ENCODE peak calls at places on chromosome 1, in four cellular contexts. H is H1, G is HepG2, U is GM12878. R is an unnamed sample.
A peak's percentile ranks its signal among the peaks of the same experiment; 100 is the strongest.

GRCh38 chr1:184296466-184297243 is 90.2 kb upstream of the C1orf21 start:
- DNase-seq in G (no peak), H (no peak), U (no peak), R (no peak)

GRCh38 chr1:101291562-101292035 is 54.8 kb downstream of the S1PR1 start:
- DNase-seq in U (no peak), H (no peak), G (peak; percentile 83), R (no peak)

GRCh38 chr1:109757936-109758786 is 5.6 kb downstream of the EPS8L3 start:
- DNase-seq in U (no peak), G (no peak), H (peak; percentile 26), R (no peak)

GRCh38 chr1:119159963-119160362 is 19.5 kb upstream of the WARS2 start:
- DNase-seq in H (no peak), G (no peak), U (no peak), R (no peak)

GRCh38 chr1:38129971-38130370 is 83.4 kb upstream of the POU3F1 start:
- DNase-seq in U (no peak), G (no peak), H (no peak), R (no peak)

GRCh38 chr1:16718908-16719533 is 21.3 kb upstream of the RNU1-4 start:
- DNase-seq in G (no peak), H (peak; percentile 58), U (no peak), R (no peak)

GRCh38 chr1:11550664-11551283 is 71.8 kb downstream of the DISP3 start:
- DNase-seq in H (peak; percentile 89), U (no peak), G (peak; percentile 68), R (peak; percentile 77)

GRCh38 chr1:173190101-173190895 is 16.8 kb downstream of the TNFSF4 start:
- DNase-seq in H (no peak), U (peak; percentile 63), G (peak; percentile 85), R (no peak)

GRCh38 chr1:43573066-43573799 is 42.5 kb downstream of the PTPRF start:
- DNase-seq in U (no peak), G (no peak), H (no peak), R (no peak)

GRCh38 chr1:68116643-68117235 is 66.3 kb upstream of the DIRAS3 start:
- DNase-seq in H (peak; percentile 67), U (no peak), G (peak; percentile 30), R (peak; percentile 46)
- TF ChIP-seq SUZ12 in H (no peak), U (no peak), G (no peak), R (no peak)

GRCh38 chr1:163875927-163876320 is 554.2 kb downstream of the NUF2 start:
- DNase-seq in G (no peak), H (no peak), U (no peak), R (no peak)

GRCh38 chr1:163876546-163876945 is 554.8 kb downstream of the NUF2 start:
- DNase-seq in H (no peak), G (no peak), U (no peak), R (no peak)

GRCh38 chr1:163874070-163874469 is 552.3 kb downstream of the NUF2 start:
- DNase-seq in H (no peak), U (no peak), G (no peak), R (no peak)

GRCh38 chr1:163877016-163877415 is 555.3 kb downstream of the NUF2 start:
- DNase-seq in H (no peak), G (no peak), U (no peak), R (no peak)

DNA sequence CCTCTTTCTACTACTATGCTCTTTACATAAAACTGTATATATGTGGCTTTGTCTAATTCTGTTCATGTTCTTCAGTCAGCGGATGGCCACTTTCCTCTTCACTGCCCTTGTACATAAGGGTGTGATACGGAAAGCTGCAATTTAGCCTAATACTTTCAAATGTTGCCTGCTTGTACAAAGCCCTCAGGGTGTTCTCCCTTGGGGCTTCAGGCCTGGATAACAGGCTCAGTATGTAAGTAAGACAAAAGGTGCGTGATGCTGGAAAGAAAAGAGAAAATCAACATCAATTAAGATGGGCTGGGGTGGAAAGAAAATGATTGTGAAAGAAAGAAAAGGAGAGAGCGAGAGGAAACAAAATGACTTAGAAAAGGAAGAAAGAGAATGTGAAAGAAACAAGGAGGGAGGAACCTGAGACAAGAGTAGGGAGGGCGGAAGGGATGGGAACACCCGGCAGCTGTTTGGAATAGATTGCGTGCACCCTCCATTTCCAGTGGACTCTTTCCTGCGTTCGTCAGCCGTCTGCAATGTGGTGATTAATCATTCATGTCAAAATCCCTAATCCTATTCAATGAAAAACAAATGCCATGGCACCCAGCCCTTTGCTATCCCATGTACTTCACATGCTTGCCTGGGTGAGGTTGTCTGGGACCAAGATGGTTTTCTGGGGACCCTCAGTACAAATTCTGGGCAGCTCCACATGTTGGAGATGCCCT is 553.6 kb downstream of the NUF2 start:
- DNase-seq in U (no peak), H (no peak), G (no peak), R (no peak)
- TF ChIP-seq YY1 in U (no peak), H (no peak), G (no peak), R (no peak)

DNA sequence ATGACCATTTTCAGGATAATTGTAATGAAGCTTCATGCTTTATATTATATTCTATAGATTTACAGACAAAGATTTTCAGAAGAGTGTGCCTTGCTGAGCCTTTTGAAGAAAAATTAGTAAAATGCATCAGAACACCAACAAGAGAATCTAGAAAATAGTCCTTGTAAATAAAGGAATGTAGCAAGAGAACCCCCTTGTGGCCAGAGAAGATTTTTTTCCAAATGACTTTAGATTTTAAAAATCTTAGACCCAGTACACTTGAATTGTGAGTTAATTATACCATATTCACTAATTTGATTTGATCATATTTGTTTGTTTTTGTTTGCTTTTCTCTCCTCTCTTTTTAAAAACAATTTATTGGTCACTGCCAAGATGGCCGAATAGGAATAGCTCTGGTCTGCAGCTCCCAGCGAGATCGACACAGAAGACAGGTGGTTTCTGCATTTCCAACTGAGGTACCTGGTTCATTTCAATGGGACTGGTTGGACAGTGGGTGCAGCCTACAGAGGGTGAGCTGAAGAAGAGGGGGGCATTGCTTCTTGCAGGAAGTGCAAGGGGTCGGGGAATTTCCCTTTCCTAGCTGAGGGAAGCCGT is 12.8 kb upstream of the IFI44L start:
- DNase-seq in H (no peak), U (no peak), G (no peak), R (no peak)
- TF ChIP-seq SUZ12 in H (no peak), U (no peak), G (no peak), R (no peak)

GRCh38 chr1:225813250-225813964 is 3.5 kb downstream of the EPHX1 start:
- DNase-seq in H (no peak), U (no peak), G (peak; percentile 100), R (no peak)
- TF ChIP-seq YY1 in H (no peak), U (no peak), G (peak; percentile 70), R (no peak)

GRCh38 chr1:20372676-20373075 is 82.0 kb downstream of the VWA5B1 start:
- DNase-seq in G (no peak), H (no peak), U (no peak), R (no peak)

GRCh38 chr1:20370628-20371200 is 80.0 kb downstream of the VWA5B1 start:
- DNase-seq in H (no peak), G (no peak), U (no peak), R (no peak)

GRCh38 chr1:20371883-20372282 is 81.2 kb downstream of the VWA5B1 start:
- DNase-seq in H (no peak), G (no peak), U (no peak), R (no peak)

GRCh38 chr1:20373286-20373685 is 82.6 kb downstream of the VWA5B1 start:
- DNase-seq in G (no peak), H (no peak), U (no peak), R (no peak)

GRCh38 chr1:20371411-20371810 is 80.7 kb downstream of the VWA5B1 start:
- DNase-seq in U (no peak), G (no peak), H (peak; percentile 67), R (no peak)
- TF ChIP-seq SUZ12 in U (no peak), G (no peak), H (no peak), R (no peak)

R was measured in NT2/D1.